ENCODE peak calls at places on chromosomes 7 and 10, in ten cellular contexts. N is neural progenitor cell, F is SK-N-SH, L is brain microvascular endothelial cell, O is heart left ventricle, E is astrocyte of the cerebellum, K is ascending aorta, C is lung, U is cardiac muscle cell, P is endothelial cell of umbilical vein. Z is an unnamed sample.

GRCh38 chr7:111827863-111828504 is 265.7 kb upstream of the IMMP2L start:
- DNase-seq in N (no peak), F (no peak), L (peak; percentile 65), O (no peak), E (peak; percentile 29), K (no peak), C (peak; percentile 36), U (no peak), P (peak; percentile 73), Z (no peak)

GRCh38 chr10:95661818-95662217 is 5.3 kb upstream of the ALDH18A1 start:
- DNase-seq in N (no peak), F (no peak), L (no peak), O (no peak), E (no peak), K (no peak), C (no peak), U (no peak), P (no peak), Z (no peak)

GRCh38 chr10:48231699-48232315 is 42.7 kb downstream of the FRMPD2 start:
- DNase-seq in N (no peak), F (no peak), L (no peak), O (no peak), E (no peak), K (no peak), C (no peak), U (no peak), P (no peak), Z (no peak)

GRCh38 chr10:131840788-131841118 is 60.1 kb upstream of the PPP2R2D start:
- DNase-seq in N (no peak), F (no peak), L (no peak), O (no peak), E (no peak), K (peak; percentile 47), C (no peak), U (no peak), P (no peak), Z (no peak)

GRCh38 chr10:90947025-90947960 is 26.4 kb upstream of the ANKRD1 start:
- DNase-seq in N (no peak), F (no peak), L (peak; percentile 52), O (no peak), E (peak; percentile 79), K (no peak), C (no peak), U (no peak), P (peak; percentile 52), Z (no peak)

GRCh38 chr10:84460520-84460919 is 132.1 kb downstream of the CCSER2 start:
- DNase-seq in N (no peak), F (no peak), L (no peak), O (no peak), E (no peak), K (no peak), C (no peak), U (no peak), P (no peak), Z (no peak)

GRCh38 chr10:79223346-79224048 is 123.8 kb upstream of the PPIF start:
- DNase-seq in N (peak; percentile 53), F (peak; percentile 86), L (peak; percentile 59), O (peak; percentile 80), E (no peak), K (no peak), C (peak; percentile 85), U (peak; percentile 97), P (peak; percentile 88), Z (peak; percentile 92)

GRCh38 chr7:150975536-150976285 is 2.4 kb downstream of the KCNH2 start:
- DNase-seq in N (no peak), F (peak; percentile 79), L (no peak), O (no peak), E (no peak), K (no peak), C (no peak), U (no peak), P (no peak), Z (peak; percentile 72)

GRCh38 chr10:33010132-33011037 is 52.4 kb upstream of the ITGB1 start:
- DNase-seq in N (peak; percentile 47), F (peak; percentile 46), L (peak; percentile 70), O (no peak), E (peak; percentile 89), K (no peak), C (peak; percentile 51), U (peak; percentile 23), P (peak; percentile 37), Z (peak; percentile 16)

GRCh38 chr7:85186521-85187241 is at the start of gene SEMA3D:
- DNase-seq in N (peak; percentile 92), F (peak; percentile 93), L (peak; percentile 57), O (peak; percentile 46), E (peak; percentile 57), K (peak; percentile 87), C (peak; percentile 49), U (peak; percentile 90), P (peak; percentile 87), Z (peak; percentile 88)

GRCh38 chr10:43390791-43391190 is 18.2 kb downstream of the HNRNPF start:
- DNase-seq in N (peak; percentile 64), F (peak; percentile 49), L (peak; percentile 38), O (no peak), E (no peak), K (no peak), C (no peak), U (peak; percentile 40), P (peak; percentile 30), Z (peak; percentile 46)

GRCh38 chr10:54800677-54801480 is at the start of gene PCDH15:
- DNase-seq in N (peak; percentile 85), F (peak; percentile 37), L (no peak), O (peak; percentile 29), E (peak; percentile 16), K (no peak), C (no peak), U (peak; percentile 72), P (peak; percentile 80), Z (peak; percentile 13)

GRCh38 chr7:20107582-20107981 is 109.6 kb downstream of the MACC1 start:
- DNase-seq in N (no peak), F (no peak), L (no peak), O (no peak), E (no peak), K (no peak), C (no peak), U (no peak), P (no peak), Z (no peak)

GRCh38 chr7:133230591-133231194 is 22.2 kb upstream of the EXOC4 start:
- DNase-seq in N (peak; percentile 62), F (peak; percentile 52), L (peak; percentile 76), O (peak; percentile 23), E (peak; percentile 28), K (no peak), C (peak; percentile 37), U (peak; percentile 66), P (peak; percentile 73), Z (peak; percentile 59)
- TF ChIP-seq CTCF in N (peak; percentile 94), F (peak; percentile 90), L (peak; percentile 80), O (peak; percentile 82), E (peak; percentile 75), K (peak; percentile 44), C (peak; percentile 47), U (peak; percentile 77), P (peak; percentile 62), Z (peak; percentile 94)

DNA sequence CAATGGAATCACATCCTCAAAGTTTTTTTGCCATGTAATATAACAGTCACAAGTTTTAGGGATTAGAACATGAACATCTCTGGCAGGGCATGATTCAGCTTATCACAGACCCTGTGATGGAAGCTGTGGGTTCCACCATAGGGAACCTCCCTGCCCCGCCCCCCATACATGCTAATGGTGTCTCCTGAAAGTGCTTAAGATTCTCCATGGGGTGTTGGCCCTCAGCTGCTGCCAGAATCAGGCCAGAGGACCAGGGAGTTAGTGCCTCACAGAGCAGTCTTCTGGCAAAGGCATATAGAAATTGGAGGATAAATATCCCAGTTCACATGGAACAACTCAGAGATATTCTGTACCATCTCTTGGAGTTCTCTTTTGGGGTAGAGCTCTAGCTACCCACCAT is 119.4 kb downstream of the RAB11FIP2 start:
- DNase-seq in N (no peak), F (no peak), L (no peak), O (no peak), E (no peak), K (no peak), C (no peak), U (no peak), P (no peak), Z (no peak)
- H3K4me3 ChIP-seq in N (no peak overlapping the region), F (no peak overlapping the region), L (no peak overlapping the region), O (no peak overlapping the region), E (no peak overlapping the region), K (no peak overlapping the region), C (no peak overlapping the region), U (no peak overlapping the region), P (no peak overlapping the region), Z (no peak overlapping the region)

GRCh38 chr7:29105191-29105590 is 41.1 kb downstream of the CPVL start:
- DNase-seq in N (no peak), F (no peak), L (no peak), O (no peak), E (no peak), K (no peak), C (no peak), U (no peak), P (no peak), Z (no peak)

GRCh38 chr7:29100857-29101256 is 45.5 kb downstream of the CPVL start:
- DNase-seq in N (no peak), F (no peak), L (no peak), O (no peak), E (no peak), K (no peak), C (no peak), U (no peak), P (no peak), Z (no peak)

GRCh38 chr7:29099896-29100847 is 46.2 kb downstream of the CPVL start:
- DNase-seq in N (no peak), F (no peak), L (no peak), O (no peak), E (no peak), K (no peak), C (no peak), U (peak; percentile 3), P (no peak), Z (no peak)

GRCh38 chr7:29106128-29106988 is 40.0 kb downstream of the CPVL start:
- DNase-seq in N (peak; percentile 77), F (peak; percentile 43), L (peak; percentile 62), O (peak; percentile 53), E (peak; percentile 63), K (no peak), C (peak; percentile 47), U (peak; percentile 73), P (peak; percentile 66), Z (peak; percentile 58)

DNA sequence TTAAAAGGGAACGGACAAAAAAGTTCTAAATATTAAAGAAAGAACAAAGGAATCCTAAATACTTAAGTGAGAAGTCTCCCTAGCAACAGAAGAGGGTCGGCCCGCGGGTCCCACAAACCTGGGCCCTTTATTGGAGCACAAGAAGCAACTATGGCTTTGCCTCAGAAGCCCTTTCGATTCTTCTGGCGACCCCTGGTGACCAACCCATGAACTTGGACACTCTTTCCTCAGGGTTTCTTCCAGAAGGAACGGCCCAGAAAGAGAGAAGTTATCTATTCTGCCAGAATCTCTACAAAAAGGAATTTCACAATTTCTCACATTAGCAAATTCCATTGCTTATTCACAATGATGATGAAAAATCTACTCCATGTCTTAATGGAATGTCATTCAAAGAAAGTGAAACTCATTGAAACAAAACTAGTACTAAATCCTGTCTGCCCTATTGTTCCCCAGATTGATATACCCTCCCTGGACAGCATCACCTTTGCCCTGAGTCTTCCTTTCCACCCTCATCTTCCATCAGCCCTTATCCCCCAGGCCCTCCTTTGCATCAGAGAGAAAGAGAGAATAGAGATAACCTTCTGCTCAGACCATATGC is 43.7 kb downstream of the CPVL start:
- DNase-seq in N (peak; percentile 69), F (peak; percentile 67), L (peak; percentile 56), O (peak; percentile 72), E (peak; percentile 47), K (peak; percentile 66), C (peak; percentile 64), U (peak; percentile 75), P (peak; percentile 70), Z (peak; percentile 70)
- TF ChIP-seq CTCF in N (peak; percentile 70), F (peak; percentile 87), L (peak; percentile 82), O (peak; percentile 80), E (peak; percentile 78), K (peak; percentile 42), C (peak; percentile 36), U (peak; percentile 75), P (peak; percentile 50), Z (peak; percentile 84)

GRCh38 chr10:122879339-122880273 is at the start of gene FAM24B:
- DNase-seq in N (peak; percentile 43), F (peak; percentile 94), L (peak; percentile 99), O (peak; percentile 93), E (peak; percentile 97), K (peak; percentile 92), C (peak; percentile 95), U (peak; percentile 91), P (peak; percentile 99), Z (peak; percentile 96)
- H3K4me3 ChIP-seq in N (no peak within 1 kb of the TSS), F (peak within 1 kb of the TSS; percentile 66), L (peak within 1 kb of the TSS; percentile 65), O (peak within 1 kb of the TSS; percentile 51), E (peak within 1 kb of the TSS; percentile 56), K (peak within 1 kb of the TSS; percentile 54), C (peak within 1 kb of the TSS; percentile 57), U (peak within 1 kb of the TSS; percentile 34), P (peak within 1 kb of the TSS; percentile 39), Z (peak within 1 kb of the TSS; percentile 72)

Z was measured in BE2C.